ENCODE peak calls at places on chromosomes 6 and 20, in five cellular contexts. T is pancreas, F is BE2C, Z is adipocyte, A is right cardiac atrium. I is an unnamed sample.

GRCh38 chr20:24309596-24309995 is 159.8 kb upstream of the SYNDIG1 start:
- DNase-seq in T (no peak), F (peak; percentile 25), Z (no peak), A (no peak), I (no peak)

GRCh38 chr6:46789434-46790358 is 3.5 kb upstream of the MEP1A start:
- DNase-seq in T (no peak), F (no peak), Z (no peak), A (no peak), I (no peak)

GRCh38 chr6:145044606-145045275 is 690.6 kb downstream of the EPM2A start:
- DNase-seq in T (no peak), F (no peak), Z (peak; percentile 82), A (no peak), I (no peak)

GRCh38 chr6:3697609-3698008 is 53.9 kb downstream of the PXDC1 start:
- DNase-seq in T (no peak), F (no peak), Z (peak; percentile 94), A (no peak), I (no peak)

GRCh38 chr6:113361014-113361645 is 496.0 kb upstream of the MARCKS start:
- DNase-seq in T (no peak), F (no peak), Z (peak; percentile 50), A (no peak), I (no peak)

GRCh38 chr20:3473944-3474343 is 3.1 kb downstream of the ATRN start:
- DNase-seq in T (no peak), F (no peak), Z (no peak), A (no peak), I (no peak)

GRCh38 chr6:12911387-12911960 is 194.9 kb downstream of the PHACTR1 start:
- DNase-seq in T (no peak), F (no peak), Z (peak; percentile 61), A (no peak), I (no peak)

GRCh38 chr20:8152183-8152582 is 20.1 kb downstream of the PLCB1 start:
- DNase-seq in T (no peak), F (no peak), Z (peak; percentile 65), A (no peak), I (no peak)

GRCh38 chr6:128725271-128726233 is 157.4 kb upstream of the LAMA2 start:
- DNase-seq in T (no peak), F (peak; percentile 40), Z (peak; percentile 81), A (no peak), I (peak; percentile 0)

GRCh38 chr6:23505021-23505420 is 621.0 kb upstream of the NRSN1 start:
- DNase-seq in T (no peak), F (no peak), Z (peak; percentile 74), A (no peak), I (no peak)

GRCh38 chr6:89412071-89413005 is at the start of gene RRAGD:
- DNase-seq in T (peak; percentile 85), F (peak; percentile 82), Z (peak; percentile 53), A (peak; percentile 90), I (peak; percentile 22)

GRCh38 chr20:1561350-1561749 is 3.8 kb upstream of the SIRPD start:
- DNase-seq in T (no peak), F (no peak), Z (no peak), A (no peak), I (no peak)

GRCh38 chr6:5167501-5167900 is 82.4 kb downstream of the PPP1R3G start:
- DNase-seq in T (no peak), F (no peak), Z (peak; percentile 22), A (no peak), I (peak; percentile 81)

GRCh38 chr6:167056370-167056769 is 57.2 kb downstream of the CEP43 start:
- DNase-seq in T (no peak), F (no peak), Z (no peak), A (no peak), I (no peak)

GRCh38 chr6:131136021-131136847 is 967 bp downstream of the AKAP7 start:
- DNase-seq in T (no peak), F (no peak), Z (peak; percentile 18), A (peak; percentile 33), I (no peak)

GRCh38 chr20:10666221-10667076 is 7.3 kb downstream of the JAG1 start:
- DNase-seq in T (no peak), F (no peak), Z (no peak), A (no peak), I (no peak)
- H3K4me3 ChIP-seq in T (no peak overlapping the region), F (no peak overlapping the region), Z (no peak overlapping the region), A (no peak overlapping the region), I (no peak overlapping the region)

GRCh38 chr6:132919028-132919427 is 104.7 kb downstream of the RPS12 start:
- DNase-seq in T (no peak), F (no peak), Z (peak; percentile 55), A (no peak), I (no peak)
- H3K4me3 ChIP-seq in T (no peak overlapping the region), F (no peak overlapping the region), Z (peak overlapping the region; percentile 73), A (no peak overlapping the region), I (no peak overlapping the region)

DNA sequence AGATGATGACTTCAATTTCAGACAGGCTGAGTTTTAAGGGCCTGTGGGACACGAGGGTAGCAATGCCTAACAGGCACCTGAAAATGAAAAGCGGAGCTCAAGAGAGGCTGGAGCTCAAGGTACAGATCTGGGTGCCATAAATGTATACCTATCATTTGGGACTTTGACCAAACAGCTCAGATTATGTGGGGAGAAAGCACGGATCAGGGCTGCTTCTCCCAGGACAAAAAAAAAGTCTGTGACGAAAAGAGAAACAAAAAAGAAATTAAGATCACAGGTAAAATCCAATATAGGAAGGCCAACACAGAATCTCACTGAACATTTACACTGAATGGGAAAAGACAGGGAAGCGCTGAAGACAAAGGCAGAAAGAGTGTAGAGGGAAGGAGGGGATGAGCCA is 1.9 kb downstream of the PRELID3B start:
- DNase-seq in T (no peak), F (no peak), Z (no peak), A (no peak), I (no peak)
- H3K4me3 ChIP-seq in T (no peak overlapping the region), F (peak overlapping the region; percentile 15), Z (no peak overlapping the region), A (no peak overlapping the region), I (no peak overlapping the region)

DNA sequence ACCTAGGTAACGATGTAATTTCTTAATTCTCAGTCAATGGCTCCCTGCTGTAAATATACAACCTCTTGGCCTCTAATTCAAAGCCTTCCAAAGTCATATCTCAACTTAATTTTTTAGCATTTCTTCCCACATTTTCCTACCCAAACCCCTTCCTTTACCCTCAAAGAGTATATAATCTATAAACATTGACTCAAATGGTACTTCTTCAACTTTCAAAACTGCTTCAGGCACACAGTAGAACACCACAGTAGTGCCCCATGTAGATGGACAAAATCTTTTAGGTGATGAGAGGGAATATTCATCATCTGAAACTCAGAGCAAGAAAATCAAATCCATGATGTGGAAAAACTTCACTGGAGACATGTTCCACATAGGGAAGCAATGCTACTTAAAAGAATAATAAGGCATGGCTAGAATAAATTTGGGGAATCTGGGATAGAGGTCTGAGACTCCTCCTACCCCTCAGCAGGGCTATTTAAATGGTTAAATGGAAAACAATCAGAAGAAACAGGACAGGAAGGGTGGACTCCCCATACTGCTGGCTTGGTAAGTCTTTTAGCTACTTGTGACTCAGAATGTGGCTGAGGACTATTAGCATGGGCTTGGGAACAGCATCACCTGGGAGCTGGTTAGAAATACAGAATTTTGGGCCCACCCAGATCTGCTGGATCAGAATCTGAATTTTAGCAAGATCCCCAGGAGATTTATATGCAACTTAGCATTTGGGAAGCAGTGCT is 6.4 kb downstream of the SLC22A2 start:
- DNase-seq in T (no peak), F (no peak), Z (no peak), A (no peak), I (no peak)
- H3K4me3 ChIP-seq in T (no peak overlapping the region), F (no peak overlapping the region), Z (no peak overlapping the region), A (no peak overlapping the region), I (no peak overlapping the region)

GRCh38 chr6:33770833-33771341 is 18.0 kb downstream of the LEMD2 start:
- DNase-seq in T (no peak), F (no peak), Z (no peak), A (peak; percentile 64), I (no peak)

GRCh38 chr6:33772902-33773472 is 15.9 kb downstream of the LEMD2 start:
- DNase-seq in T (no peak), F (no peak), Z (no peak), A (peak; percentile 22), I (no peak)

GRCh38 chr6:33770116-33770832 is 18.7 kb downstream of the LEMD2 start:
- DNase-seq in T (no peak), F (no peak), Z (no peak), A (peak; percentile 65), I (no peak)

GRCh38 chr6:33772114-33772830 is 16.7 kb downstream of the LEMD2 start:
- DNase-seq in T (no peak), F (no peak), Z (no peak), A (peak; percentile 63), I (no peak)

DNA sequence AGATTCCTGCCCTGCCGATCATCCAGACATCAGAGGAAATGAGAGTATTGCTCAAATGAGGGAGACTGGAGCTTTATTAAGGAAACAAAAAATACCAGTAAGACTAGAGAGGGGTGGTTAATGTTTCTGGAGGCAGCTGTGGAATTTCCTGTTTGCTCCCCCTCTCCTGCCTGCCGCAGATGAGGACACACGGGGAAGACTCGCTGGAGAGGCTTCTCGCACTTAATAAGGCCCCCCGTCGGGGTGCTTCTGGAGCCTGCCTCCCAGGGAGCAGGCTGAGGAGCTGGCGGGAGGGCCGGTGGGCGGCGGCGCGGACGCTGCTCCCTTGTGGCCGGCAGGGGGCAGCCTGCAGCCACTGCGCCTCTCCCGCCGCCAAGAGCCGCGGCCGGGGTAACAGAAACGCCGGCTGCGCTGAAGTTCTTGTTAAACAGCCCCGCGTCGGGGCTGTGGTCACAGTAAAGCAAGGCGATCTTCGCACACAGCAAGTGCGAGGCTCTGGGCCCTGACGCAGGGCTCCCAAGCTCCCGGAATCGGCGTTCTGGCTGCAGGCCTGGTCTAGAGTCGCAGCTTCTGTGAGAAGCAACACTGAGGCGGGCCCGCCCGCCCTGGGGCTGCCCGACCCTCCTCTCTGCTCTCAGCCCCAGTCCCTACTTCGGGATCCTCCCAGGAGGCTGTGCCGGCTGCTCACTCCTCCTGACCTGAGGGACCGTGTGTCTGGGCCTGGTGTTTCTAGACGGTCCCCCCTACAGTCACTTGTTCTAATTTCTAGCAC is 17.4 kb downstream of the LEMD2 start:
- DNase-seq in T (peak; percentile 86), F (peak; percentile 85), Z (peak; percentile 92), A (peak; percentile 91), I (no peak)
- H3K4me3 ChIP-seq in T (no peak overlapping the region), F (no peak overlapping the region), Z (peak overlapping the region; percentile 15), A (no peak overlapping the region), I (no peak overlapping the region)

DNA sequence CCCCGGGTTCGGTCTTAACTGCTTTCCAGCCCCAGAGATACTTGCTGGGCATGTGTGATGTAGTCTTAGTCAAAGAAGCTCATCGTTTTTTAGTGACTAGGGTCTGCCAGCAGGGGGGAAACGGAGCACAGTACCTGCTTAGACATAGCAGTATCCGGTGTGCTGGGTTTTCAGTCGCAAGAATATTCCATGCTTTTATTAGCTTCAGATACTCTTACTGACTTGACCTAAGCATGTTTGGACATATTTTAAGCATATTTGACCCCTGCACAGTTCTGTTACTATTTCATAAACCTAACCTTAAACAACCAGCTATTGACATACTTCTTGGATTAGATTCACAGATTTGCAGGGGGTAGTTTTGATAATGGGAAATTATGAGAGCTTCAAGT is 3.0 kb downstream of the E2F3 start:
- DNase-seq in T (no peak), F (peak; percentile 78), Z (peak; percentile 79), A (peak; percentile 42), I (peak; percentile 57)
- H3K4me3 ChIP-seq in T (peak overlapping the region; percentile 51), F (peak overlapping the region; percentile 96), Z (peak overlapping the region; percentile 93), A (peak overlapping the region; percentile 86), I (peak overlapping the region; percentile 73)

DNA sequence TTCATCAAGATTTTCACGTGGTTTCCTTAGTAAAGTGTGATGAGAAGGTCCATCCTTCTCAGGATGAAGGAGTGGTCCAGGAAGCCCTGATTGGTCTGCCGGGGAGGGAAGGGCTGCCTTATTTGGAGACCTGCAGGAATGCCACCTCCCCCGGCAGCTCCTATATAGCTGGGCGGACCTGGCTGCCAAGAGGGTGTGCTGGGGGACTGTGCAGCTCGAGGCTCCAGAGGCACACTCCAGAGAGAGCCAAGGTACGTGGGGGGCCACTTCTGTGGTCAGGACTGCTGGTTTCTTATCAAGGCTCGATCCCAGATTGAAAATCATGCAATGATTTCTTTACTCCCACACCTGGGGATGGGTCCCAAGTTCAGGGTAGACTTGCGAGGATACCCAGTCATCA is at the start of gene PRND:
- DNase-seq in T (no peak), F (no peak), Z (no peak), A (no peak), I (no peak)
- H3K4me3 ChIP-seq in T (no peak within 1 kb of the TSS), F (no peak within 1 kb of the TSS), Z (no peak within 1 kb of the TSS), A (no peak within 1 kb of the TSS), I (no peak within 1 kb of the TSS)